ENCODE peak calls at places on chromosomes 16 and 17, in four cellular contexts. Q, T, B and Z are unnamed samples.

GRCh38 chr17:79615446-79615845 is 4.6 kb upstream of the RBFOX3 start:
- DNase-seq in B (no peak), T (no peak), Q (no peak), Z (no peak)

GRCh38 chr17:17865035-17865434 is 28.2 kb upstream of the SREBF1 start:
- DNase-seq in B (no peak), Q (no peak), T (no peak), Z (no peak)

GRCh38 chr17:66684256-66684655 is 150.7 kb upstream of the CACNG5 start:
- DNase-seq in B (no peak), Q (no peak), T (no peak), Z (no peak)

GRCh38 chr16:23276821-23277220 is 25.3 kb upstream of the SCNN1B start:
- DNase-seq in T (no peak), B (no peak), Q (no peak), Z (no peak)

GRCh38 chr16:75203667-75204409 is 3.1 kb downstream of the CTRB2 start:
- DNase-seq in T (no peak), Q (no peak), B (no peak), Z (no peak)

GRCh38 chr17:2481760-2482159 is 29.9 kb downstream of the METTL16 start:
- DNase-seq in B (no peak), T (no peak), Q (no peak), Z (no peak)

GRCh38 chr17:30942311-30943079 is 20.8 kb downstream of the ADAP2 start:
- DNase-seq in Q (no peak), T (no peak), B (peak; percentile 53), Z (no peak)

GRCh38 chr17:80588687-80589086 is 44.0 kb downstream of the RPTOR start:
- DNase-seq in Q (no peak), T (no peak), B (no peak), Z (no peak)

GRCh38 chr16:81478876-81479496 is 34.4 kb downstream of the CMIP start:
- DNase-seq in Q (no peak), B (no peak), T (no peak), Z (peak; percentile 39)

GRCh38 chr16:88931936-88932335 is 45.1 kb downstream of the CBFA2T3 start:
- DNase-seq in B (no peak), T (no peak), Q (no peak), Z (no peak)